ENCODE peak calls at places on chromosomes 12 and 14, in five cellular contexts. F is endothelial cell of umbilical vein, I is K562, H is neural progenitor cell, G is fibroblast of lung. D is an unnamed sample.

GRCh38 chr14:92481386-92481785 is 32.2 kb upstream of the RIN3 start:
- DNase-seq in H (no peak), G (peak; percentile 62), I (no peak), F (peak; percentile 19), D (no peak)

GRCh38 chr14:56333361-56334279 is 215.4 kb downstream of the PELI2 start:
- DNase-seq in H (no peak), I (peak; percentile 15), G (peak; percentile 86), F (peak; percentile 91), D (no peak)

GRCh38 chr14:28613526-28613925 is 153.1 kb upstream of the FOXG1 start:
- DNase-seq in G (no peak), H (no peak), I (no peak), F (no peak), D (no peak)

GRCh38 chr12:59036973-59037807 is 116.9 kb upstream of the LRIG3 start:
- DNase-seq in G (peak; percentile 88), F (peak; percentile 16), I (no peak), H (no peak), D (no peak)

GRCh38 chr14:75132374-75133086 is 5.7 kb upstream of the NEK9 start:
- DNase-seq in F (peak; percentile 81), H (peak; percentile 81), I (peak; percentile 37), G (peak; percentile 49), D (peak; percentile 35)

GRCh38 chr12:52903285-52903854 is 1.5 kb downstream of the KRT8 start:
- DNase-seq in H (peak; percentile 96), F (peak; percentile 75), I (peak; percentile 95), G (peak; percentile 84), D (no peak)

GRCh38 chr12:50458606-50459005 is 46.2 kb upstream of the DIP2B start:
- DNase-seq in H (no peak), F (no peak), I (no peak), G (peak; percentile 70), D (no peak)

GRCh38 chr12:101962486-101962885 is 85.1 kb downstream of the DRAM1 start:
- DNase-seq in I (no peak), F (no peak), H (no peak), G (peak; percentile 10), D (peak; percentile 14)

GRCh38 chr14:61477845-61478438 is 156.6 kb downstream of the PRKCH start:
- DNase-seq in G (peak; percentile 47), H (no peak), F (peak; percentile 79), I (no peak), D (no peak)

GRCh38 chr12:118498171-118498570 is 121.8 kb downstream of the SUDS3 start:
- DNase-seq in H (no peak), G (no peak), F (no peak), I (no peak), D (no peak)

GRCh38 chr12:23472329-23472971 is 477.0 kb downstream of the SOX5 start:
- DNase-seq in F (no peak), G (peak; percentile 3), H (no peak), I (peak; percentile 15), D (no peak)

GRCh38 chr12:20189767-20190166 is 178.6 kb upstream of the PDE3A start:
- DNase-seq in H (peak; percentile 71), F (no peak), I (no peak), G (no peak), D (peak; percentile 55)

GRCh38 chr14:35553808-35554207 is 19.8 kb downstream of the INSM2 start:
- DNase-seq in I (no peak), G (peak; percentile 76), F (no peak), H (no peak), D (no peak)

GRCh38 chr12:68825569-68826217 is 17.7 kb downstream of the MDM2 start:
- DNase-seq in H (no peak), I (no peak), F (no peak), G (no peak), D (no peak)

GRCh38 chr14:24298892-24299254 is 707 bp downstream of the DHRS1 start:
- DNase-seq in I (peak; percentile 28), F (peak; percentile 14), H (no peak), G (peak; percentile 82), D (peak; percentile 33)
- H3K4me3 ChIP-seq in I (peak overlapping the region; percentile 71), F (peak overlapping the region; percentile 82), H (peak overlapping the region; percentile 91), G (peak overlapping the region; percentile 97), D (peak overlapping the region; percentile 94)

GRCh38 chr14:68293404-68293803 is 473.8 kb downstream of the RAD51B start:
- DNase-seq in H (no peak), F (peak; percentile 21), I (no peak), G (no peak), D (no peak)

GRCh38 chr14:68295316-68295816 is 475.8 kb downstream of the RAD51B start:
- DNase-seq in H (peak; percentile 39), G (no peak), F (no peak), I (peak; percentile 91), D (peak; percentile 52)

GRCh38 chr14:68300608-68301007 is 481.0 kb downstream of the RAD51B start:
- DNase-seq in G (no peak), F (no peak), I (no peak), H (no peak), D (no peak)

GRCh38 chr14:68297011-68297410 is 477.4 kb downstream of the RAD51B start:
- DNase-seq in G (no peak), H (no peak), F (no peak), I (no peak), D (no peak)

DNA sequence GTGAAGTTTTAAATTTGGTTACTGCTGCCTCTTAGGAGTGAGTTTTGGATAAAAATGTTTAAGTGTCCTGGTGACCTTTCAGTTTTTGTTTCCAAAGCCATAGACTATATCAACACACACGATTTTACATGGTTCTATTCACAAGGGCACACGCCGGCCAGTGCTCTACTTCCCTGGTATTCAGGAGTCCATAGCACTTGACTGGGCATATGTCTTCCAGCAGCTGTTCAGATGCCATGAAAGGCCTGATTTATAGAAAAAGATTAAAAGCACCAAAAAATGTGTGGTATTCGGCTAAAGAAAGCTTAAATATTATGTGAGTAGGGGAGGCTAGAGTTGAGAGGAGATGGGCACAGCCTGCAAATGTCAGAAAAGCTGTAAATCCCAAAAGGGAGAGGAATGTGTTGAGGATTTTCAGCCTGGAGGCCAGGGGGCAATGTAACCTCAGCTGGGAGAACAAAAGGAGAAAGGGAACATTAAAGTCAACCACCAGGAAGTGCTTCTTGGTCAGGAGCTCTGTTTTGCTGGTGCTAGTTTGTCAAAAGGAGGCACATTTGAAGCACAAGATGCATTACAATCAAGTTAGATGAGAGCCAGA is 478.4 kb downstream of the RAD51B start:
- DNase-seq in G (peak; percentile 35), I (no peak), F (peak; percentile 58), H (peak; percentile 39), D (no peak)
- H3K27ac ChIP-seq in G (no peak overlapping the region), I (no peak overlapping the region), F (no peak overlapping the region), H (peak overlapping the region; percentile 27), D (no peak overlapping the region)

DNA sequence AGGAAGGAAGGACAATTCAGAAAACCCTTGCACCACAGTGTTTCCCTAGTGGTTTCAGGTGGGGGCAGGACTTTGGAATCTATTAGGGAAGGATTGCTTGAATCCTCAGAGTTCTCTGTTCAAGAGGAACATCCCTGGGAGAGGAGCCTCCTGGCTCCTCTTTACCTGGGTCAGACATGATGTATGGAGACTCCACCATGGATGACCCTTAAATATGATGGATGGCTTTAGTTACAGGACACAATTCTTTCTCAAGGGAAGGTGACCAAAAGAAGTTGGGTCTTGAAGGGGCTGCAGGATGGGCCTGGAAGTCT is 396.6 kb downstream of the NRXN3 start:
- DNase-seq in G (no peak), F (no peak), H (no peak), I (no peak), D (no peak)
- TF ChIP-seq CTCF in G (no peak), F (no peak), H (no peak), I (no peak), D (no peak)

GRCh38 chr12:13373131-13373530 is 176.6 kb downstream of the EMP1 start:
- DNase-seq in F (no peak), G (no peak), H (no peak), I (no peak), D (no peak)
- H3K4me3 ChIP-seq in F (no peak overlapping the region), G (no peak overlapping the region), H (no peak overlapping the region), I (no peak overlapping the region), D (no peak overlapping the region)

DNA sequence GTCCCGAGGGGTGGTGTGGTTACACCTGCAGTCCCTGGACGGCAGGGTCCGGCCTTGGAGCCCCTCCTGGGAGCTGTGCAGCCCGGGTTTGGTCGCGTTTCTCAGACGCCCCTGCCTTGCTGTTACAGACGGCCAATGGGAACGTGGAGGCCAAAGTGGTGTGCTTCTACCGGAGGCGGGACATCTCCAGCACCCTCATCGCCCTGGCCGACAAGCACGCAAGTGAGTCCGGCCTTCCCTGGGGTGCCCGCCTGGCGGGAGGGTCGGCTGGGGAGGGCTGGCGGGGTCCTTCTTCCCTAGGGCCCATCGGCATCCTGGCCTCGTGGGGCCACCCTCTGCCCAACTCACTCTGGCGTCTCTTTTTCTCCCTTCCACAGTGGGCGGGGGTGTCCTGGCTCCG is 25.7 kb downstream of the MTA1 start:
- DNase-seq in F (no peak), G (no peak), I (no peak), H (no peak), D (no peak)
- H3K27ac ChIP-seq in F (no peak overlapping the region), G (no peak overlapping the region), I (no peak overlapping the region), H (no peak overlapping the region), D (no peak overlapping the region)